ENCODE peak calls at places on chromosome 13, in ten cellular contexts. One of them, this sample, is unnamed.

GRCh38 chr13:108777421-108778420 is 148.3 kb downstream of the MYO16 start:
- DNase-seq in right lobe of liver: no peak
- DNase-seq in ovary: no peak
- DNase-seq in A549: peak; percentile 93
- DNase-seq in breast epithelium: no peak
- DNase-seq in tibial nerve: no peak
- DNase-seq in body of pancreas: no peak
- DNase-seq in stomach: no peak
- DNase-seq in IMR-90: peak; percentile 81
- DNase-seq in uterus: no peak
- DNase-seq in this sample: no peak

GRCh38 chr13:36752673-36753072 is 66.3 kb upstream of the RFXAP start:
- DNase-seq in stomach: no peak
- DNase-seq in A549: no peak
- DNase-seq in breast epithelium: no peak
- DNase-seq in ovary: no peak
- DNase-seq in uterus: no peak
- DNase-seq in right lobe of liver: no peak
- DNase-seq in tibial nerve: no peak
- DNase-seq in body of pancreas: no peak
- DNase-seq in IMR-90: peak; percentile 7
- DNase-seq in this sample: no peak

GRCh38 chr13:111390522-111391270 is 70.3 kb downstream of the TEX29 start:
- DNase-seq in IMR-90: no peak
- DNase-seq in stomach: peak; percentile 20
- DNase-seq in ovary: no peak
- DNase-seq in tibial nerve: no peak
- DNase-seq in breast epithelium: no peak
- DNase-seq in uterus: no peak
- DNase-seq in A549: no peak
- DNase-seq in body of pancreas: no peak
- DNase-seq in right lobe of liver: no peak
- DNase-seq in this sample: no peak

GRCh38 chr13:91701975-91702374 is 303.6 kb downstream of the GPC5 start:
- DNase-seq in stomach: no peak
- DNase-seq in A549: no peak
- DNase-seq in IMR-90: no peak
- DNase-seq in body of pancreas: no peak
- DNase-seq in right lobe of liver: no peak
- DNase-seq in tibial nerve: no peak
- DNase-seq in breast epithelium: no peak
- DNase-seq in ovary: no peak
- DNase-seq in uterus: no peak
- DNase-seq in this sample: no peak

GRCh38 chr13:113927661-113928581 is 46.0 kb downstream of the C13orf46 start:
- DNase-seq in ovary: no peak
- DNase-seq in tibial nerve: peak; percentile 77
- DNase-seq in body of pancreas: no peak
- DNase-seq in A549: no peak
- DNase-seq in stomach: peak; percentile 32
- DNase-seq in breast epithelium: peak; percentile 85
- DNase-seq in uterus: peak; percentile 83
- DNase-seq in IMR-90: peak; percentile 99
- DNase-seq in right lobe of liver: no peak
- DNase-seq in this sample: peak; percentile 79

GRCh38 chr13:61410266-61410665 is 5.4 kb downstream of the PCDH20 start:
- DNase-seq in ovary: no peak
- DNase-seq in body of pancreas: no peak
- DNase-seq in A549: no peak
- DNase-seq in right lobe of liver: no peak
- DNase-seq in IMR-90: no peak
- DNase-seq in stomach: no peak
- DNase-seq in tibial nerve: no peak
- DNase-seq in breast epithelium: no peak
- DNase-seq in uterus: no peak
- DNase-seq in this sample: no peak

GRCh38 chr13:33441015-33441414 is 155.5 kb upstream of the STARD13 start:
- DNase-seq in stomach: peak; percentile 43
- DNase-seq in IMR-90: peak; percentile 47
- DNase-seq in ovary: no peak
- DNase-seq in A549: peak; percentile 37
- DNase-seq in breast epithelium: no peak
- DNase-seq in body of pancreas: peak; percentile 63
- DNase-seq in tibial nerve: peak; percentile 16
- DNase-seq in uterus: no peak
- DNase-seq in right lobe of liver: no peak
- DNase-seq in this sample: no peak

GRCh38 chr13:68291595-68291994 is 1061.5 kb upstream of the PCDH9 start:
- DNase-seq in uterus: no peak
- DNase-seq in A549: no peak
- DNase-seq in ovary: no peak
- DNase-seq in breast epithelium: no peak
- DNase-seq in right lobe of liver: no peak
- DNase-seq in stomach: no peak
- DNase-seq in body of pancreas: peak; percentile 49
- DNase-seq in tibial nerve: no peak
- DNase-seq in IMR-90: no peak
- DNase-seq in this sample: no peak

GRCh38 chr13:23828866-23829265 is 60.3 kb downstream of the MIPEP start:
- DNase-seq in stomach: no peak
- DNase-seq in breast epithelium: no peak
- DNase-seq in body of pancreas: no peak
- DNase-seq in A549: no peak
- DNase-seq in tibial nerve: no peak
- DNase-seq in uterus: no peak
- DNase-seq in right lobe of liver: no peak
- DNase-seq in IMR-90: peak; percentile 48
- DNase-seq in ovary: no peak
- DNase-seq in this sample: no peak

DNA sequence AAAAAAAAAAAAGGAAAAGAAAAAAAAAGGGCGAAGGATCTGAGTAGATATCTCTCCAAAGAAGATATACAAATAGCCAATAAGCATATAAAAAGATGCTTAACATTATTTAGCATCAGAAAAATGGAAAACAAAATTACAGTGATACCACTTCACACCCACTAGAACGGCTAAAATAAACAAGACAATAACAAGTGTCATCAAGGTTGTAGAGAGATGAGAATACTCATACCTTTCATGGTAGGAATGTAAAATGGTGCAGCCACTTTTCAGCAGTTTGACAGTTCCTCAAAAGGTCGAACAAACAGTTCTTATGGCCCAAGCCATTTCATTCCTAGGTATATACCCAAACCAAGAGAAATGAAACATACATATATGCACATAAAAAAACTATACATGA is 33.5 kb downstream of the FOXO1 start:
- DNase-seq in ovary: no peak
- DNase-seq in right lobe of liver: no peak
- DNase-seq in tibial nerve: no peak
- DNase-seq in body of pancreas: no peak
- DNase-seq in IMR-90: no peak
- DNase-seq in stomach: no peak
- DNase-seq in A549: no peak
- DNase-seq in uterus: no peak
- DNase-seq in breast epithelium: no peak
- DNase-seq in this sample: no peak
- H3K4me1 ChIP-seq in ovary: peaks cover 18% of the 10 kb centered on the region
- H3K4me1 ChIP-seq in right lobe of liver: peaks cover 25% of the 10 kb centered on the region
- H3K4me1 ChIP-seq in tibial nerve: peaks cover 76% of the 10 kb centered on the region
- H3K4me1 ChIP-seq in body of pancreas: peaks cover 38% of the 10 kb centered on the region
- H3K4me1 ChIP-seq in IMR-90: no peaks in the 10 kb centered on the region
- H3K4me1 ChIP-seq in stomach: peaks cover 63% of the 10 kb centered on the region
- H3K4me1 ChIP-seq in A549: peaks cover 3% of the 10 kb centered on the region
- H3K4me1 ChIP-seq in uterus: no peaks in the 10 kb centered on the region
- H3K4me1 ChIP-seq in breast epithelium: no peaks in the 10 kb centered on the region
- H3K4me1 ChIP-seq in this sample: peaks cover 47% of the 10 kb centered on the region

GRCh38 chr13:97249093-97249787 is 27.1 kb downstream of the MBNL2 start:
- DNase-seq in stomach: no peak
- DNase-seq in body of pancreas: no peak
- DNase-seq in ovary: no peak
- DNase-seq in breast epithelium: no peak
- DNase-seq in right lobe of liver: no peak
- DNase-seq in tibial nerve: no peak
- DNase-seq in A549: no peak
- DNase-seq in uterus: no peak
- DNase-seq in IMR-90: no peak
- DNase-seq in this sample: no peak
- H3K9me3 ChIP-seq in stomach: no peaks in the 10 kb centered on the region
- H3K9me3 ChIP-seq in body of pancreas: no peaks in the 10 kb centered on the region
- H3K9me3 ChIP-seq in ovary: no peaks in the 10 kb centered on the region
- H3K9me3 ChIP-seq in breast epithelium: no peaks in the 10 kb centered on the region
- H3K9me3 ChIP-seq in right lobe of liver: no peaks in the 10 kb centered on the region
- H3K9me3 ChIP-seq in tibial nerve: no peaks in the 10 kb centered on the region
- H3K9me3 ChIP-seq in A549: no peaks in the 10 kb centered on the region
- H3K9me3 ChIP-seq in uterus: no peaks in the 10 kb centered on the region
- H3K9me3 ChIP-seq in IMR-90: no peaks in the 10 kb centered on the region
- H3K9me3 ChIP-seq in this sample: no peaks in the 10 kb centered on the region

GRCh38 chr13:26557393-26558073 is at the start of gene WASF3:
- DNase-seq in ovary: peak; percentile 96
- DNase-seq in IMR-90: peak; percentile 90
- DNase-seq in uterus: peak; percentile 95
- DNase-seq in right lobe of liver: peak; percentile 95
- DNase-seq in A549: peak; percentile 78
- DNase-seq in tibial nerve: peak; percentile 79
- DNase-seq in body of pancreas: peak; percentile 96
- DNase-seq in breast epithelium: peak; percentile 92
- DNase-seq in stomach: peak; percentile 94
- DNase-seq in this sample: peak; percentile 96
- TF ChIP-seq POLR2A in ovary: no peak
- TF ChIP-seq POLR2A in IMR-90: peak; percentile 67
- TF ChIP-seq POLR2A in uterus: peak; percentile 45
- TF ChIP-seq POLR2A in right lobe of liver: peak; percentile 59
- TF ChIP-seq POLR2A in A549: no peak
- TF ChIP-seq POLR2A in tibial nerve: peak; percentile 71
- TF ChIP-seq POLR2A in body of pancreas: peak; percentile 11
- TF ChIP-seq POLR2A in breast epithelium: no peak
- TF ChIP-seq POLR2A in stomach: no peak
- TF ChIP-seq POLR2A in this sample: peak; percentile 22

DNA sequence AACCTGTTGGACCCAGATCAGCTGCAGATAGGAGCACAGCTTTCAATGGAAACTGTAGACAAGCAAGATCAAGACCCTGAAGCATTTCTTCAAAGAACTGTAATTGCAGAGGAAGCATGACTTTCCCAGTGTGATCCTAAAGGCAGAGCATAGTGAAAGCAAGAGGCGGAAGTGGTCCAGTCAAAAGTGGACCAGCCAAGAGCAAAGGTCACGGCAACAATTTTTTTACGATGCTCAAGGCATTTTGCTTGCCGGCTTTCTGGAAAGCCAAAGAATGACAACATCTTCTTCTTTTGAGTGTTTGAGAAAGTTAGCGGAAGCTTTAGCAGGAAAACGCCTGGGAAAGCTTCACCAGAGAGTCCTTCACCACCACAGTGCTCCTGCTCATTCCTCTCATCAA is 111.6 kb downstream of the RNF17 start:
- DNase-seq in breast epithelium: no peak
- DNase-seq in right lobe of liver: no peak
- DNase-seq in uterus: no peak
- DNase-seq in IMR-90: no peak
- DNase-seq in ovary: no peak
- DNase-seq in A549: no peak
- DNase-seq in body of pancreas: no peak
- DNase-seq in stomach: no peak
- DNase-seq in tibial nerve: no peak
- DNase-seq in this sample: no peak
- H3K4me1 ChIP-seq in breast epithelium: no peaks in the 10 kb centered on the region
- H3K4me1 ChIP-seq in right lobe of liver: no peaks in the 10 kb centered on the region
- H3K4me1 ChIP-seq in uterus: no peaks in the 10 kb centered on the region
- H3K4me1 ChIP-seq in IMR-90: no peaks in the 10 kb centered on the region
- H3K4me1 ChIP-seq in ovary: no peaks in the 10 kb centered on the region
- H3K4me1 ChIP-seq in A549: no peaks in the 10 kb centered on the region
- H3K4me1 ChIP-seq in body of pancreas: no peaks in the 10 kb centered on the region
- H3K4me1 ChIP-seq in stomach: no peaks in the 10 kb centered on the region
- H3K4me1 ChIP-seq in tibial nerve: no peaks in the 10 kb centered on the region
- H3K4me1 ChIP-seq in this sample: no peaks in the 10 kb centered on the region

GRCh38 chr13:19093437-19093836 is 88.2 kb downstream of the TUBA3C start:
- DNase-seq in right lobe of liver: no peak
- DNase-seq in tibial nerve: no peak
- DNase-seq in stomach: no peak
- DNase-seq in IMR-90: no peak
- DNase-seq in ovary: no peak
- DNase-seq in body of pancreas: no peak
- DNase-seq in A549: no peak
- DNase-seq in uterus: no peak
- DNase-seq in breast epithelium: no peak
- DNase-seq in this sample: no peak
- H3K9me3 ChIP-seq in right lobe of liver: no peaks in the 10 kb centered on the region
- H3K9me3 ChIP-seq in tibial nerve: no peaks in the 10 kb centered on the region
- H3K9me3 ChIP-seq in stomach: no peaks in the 10 kb centered on the region
- H3K9me3 ChIP-seq in IMR-90: peaks cover 45% of the 10 kb centered on the region
- H3K9me3 ChIP-seq in ovary: no peaks in the 10 kb centered on the region
- H3K9me3 ChIP-seq in body of pancreas: no peaks in the 10 kb centered on the region
- H3K9me3 ChIP-seq in A549: no peaks in the 10 kb centered on the region
- H3K9me3 ChIP-seq in uterus: no peaks in the 10 kb centered on the region
- H3K9me3 ChIP-seq in breast epithelium: no peaks in the 10 kb centered on the region
- H3K9me3 ChIP-seq in this sample: no peaks in the 10 kb centered on the region

GRCh38 chr13:45464687-45465453 is at the start of gene COG3:
- DNase-seq in A549: peak; percentile 94
- DNase-seq in IMR-90: peak; percentile 97
- DNase-seq in right lobe of liver: peak; percentile 95
- DNase-seq in tibial nerve: peak; percentile 94
- DNase-seq in stomach: peak; percentile 96
- DNase-seq in ovary: peak; percentile 94
- DNase-seq in body of pancreas: peak; percentile 97
- DNase-seq in uterus: peak; percentile 94
- DNase-seq in breast epithelium: peak; percentile 93
- DNase-seq in this sample: peak; percentile 96
- TF ChIP-seq POLR2A in A549: peak; percentile 54
- TF ChIP-seq POLR2A in IMR-90: peak; percentile 90
- TF ChIP-seq POLR2A in right lobe of liver: peak; percentile 92
- TF ChIP-seq POLR2A in tibial nerve: peak; percentile 56
- TF ChIP-seq POLR2A in stomach: peak; percentile 69
- TF ChIP-seq POLR2A in ovary: peak; percentile 60
- TF ChIP-seq POLR2A in body of pancreas: peak; percentile 91
- TF ChIP-seq POLR2A in uterus: peak; percentile 33
- TF ChIP-seq POLR2A in breast epithelium: peak; percentile 85
- TF ChIP-seq POLR2A in this sample: no peak

GRCh38 chr13:73001971-73002370 is 56.8 kb upstream of the KLF5 start:
- DNase-seq in IMR-90: no peak
- DNase-seq in body of pancreas: no peak
- DNase-seq in stomach: no peak
- DNase-seq in ovary: no peak
- DNase-seq in uterus: no peak
- DNase-seq in right lobe of liver: no peak
- DNase-seq in A549: no peak
- DNase-seq in breast epithelium: no peak
- DNase-seq in tibial nerve: no peak
- DNase-seq in this sample: no peak
- H3K4me1 ChIP-seq in IMR-90: no peaks in the 10 kb centered on the region
- H3K4me1 ChIP-seq in body of pancreas: peaks cover 7% of the 10 kb centered on the region
- H3K4me1 ChIP-seq in stomach: peaks cover 13% of the 10 kb centered on the region
- H3K4me1 ChIP-seq in ovary: no peaks in the 10 kb centered on the region
- H3K4me1 ChIP-seq in uterus: no peaks in the 10 kb centered on the region
- H3K4me1 ChIP-seq in right lobe of liver: no peaks in the 10 kb centered on the region
- H3K4me1 ChIP-seq in A549: peaks cover 4% of the 10 kb centered on the region
- H3K4me1 ChIP-seq in breast epithelium: no peaks in the 10 kb centered on the region
- H3K4me1 ChIP-seq in tibial nerve: no peaks in the 10 kb centered on the region
- H3K4me1 ChIP-seq in this sample: no peaks in the 10 kb centered on the region

GRCh38 chr13:31639443-31640163 is 99.7 kb upstream of the RXFP2 start:
- DNase-seq in right lobe of liver: no peak
- DNase-seq in IMR-90: peak; percentile 7
- DNase-seq in A549: no peak
- DNase-seq in tibial nerve: no peak
- DNase-seq in ovary: no peak
- DNase-seq in breast epithelium: no peak
- DNase-seq in uterus: no peak
- DNase-seq in body of pancreas: no peak
- DNase-seq in stomach: no peak
- DNase-seq in this sample: no peak
- H3K9me3 ChIP-seq in right lobe of liver: no peaks in the 10 kb centered on the region
- H3K9me3 ChIP-seq in IMR-90: no peaks in the 10 kb centered on the region
- H3K9me3 ChIP-seq in A549: no peaks in the 10 kb centered on the region
- H3K9me3 ChIP-seq in tibial nerve: peaks cover 13% of the 10 kb centered on the region
- H3K9me3 ChIP-seq in ovary: no peaks in the 10 kb centered on the region
- H3K9me3 ChIP-seq in breast epithelium: no peaks in the 10 kb centered on the region
- H3K9me3 ChIP-seq in uterus: no peaks in the 10 kb centered on the region
- H3K9me3 ChIP-seq in body of pancreas: no peaks in the 10 kb centered on the region
- H3K9me3 ChIP-seq in stomach: no peaks in the 10 kb centered on the region
- H3K9me3 ChIP-seq in this sample: no peaks in the 10 kb centered on the region